ENCODE peak calls at places on chromosome 18, in seven cellular contexts. D is tibial nerve, T is cardiac muscle cell, L is epithelial cell of esophagus, K is pancreas, O is HFF-Myc, R is astrocyte of the spinal cord. M is an unnamed sample.

GRCh38 chr18:25726278-25726677 is 364.1 kb downstream of the SS18 start:
- DNase-seq in D (no peak), T (no peak), L (no peak), K (no peak), O (peak), R (peak), M (no peak)

GRCh38 chr18:11995445-11996189 is 14.3 kb downstream of the IMPA2 start:
- DNase-seq in D (peak), T (peak), L (peak), K (peak), O (peak), R (peak), M (peak)

GRCh38 chr18:26791676-26792075 is 73.8 kb downstream of the AQP4 start:
- DNase-seq in D (no peak), T (no peak), L (peak), K (no peak), O (no peak), R (peak), M (no peak)

GRCh38 chr18:22285299-22286140 is 116.1 kb downstream of the GATA6 start:
- DNase-seq in D (no peak), T (no peak), L (peak), K (no peak), O (no peak), R (no peak), M (no peak)

GRCh38 chr18:7116001-7116831 is 1.4 kb downstream of the LAMA1 start:
- DNase-seq in D (no peak), T (peak), L (peak), K (no peak), O (no peak), R (peak), M (no peak)

GRCh38 chr18:68662779-68663178 is 52.1 kb downstream of the TMX3 start:
- DNase-seq in D (no peak), T (no peak), L (peak), K (no peak), O (no peak), R (peak), M (no peak)

GRCh38 chr18:70464343-70465114 is 175.7 kb downstream of the SOCS6 start:
- DNase-seq in D (peak), T (peak), L (peak), K (peak), O (no peak), R (peak), M (peak)

GRCh38 chr18:596288-596881 is 403 bp upstream of the CLUL1 start:
- DNase-seq in D (no peak), T (peak), L (peak), K (peak), O (no peak), R (peak), M (no peak)

GRCh38 chr18:7855671-7856070 is 288.6 kb downstream of the PTPRM start:
- DNase-seq in D (no peak), T (no peak), L (no peak), K (no peak), O (no peak), R (no peak), M (no peak)

GRCh38 chr18:25497395-25497794 is 145.4 kb upstream of the ZNF521 start:
- DNase-seq in D (no peak), T (no peak), L (no peak), K (no peak), O (no peak), R (no peak), M (no peak)

GRCh38 chr18:11801573-11801972 is 49.6 kb upstream of the CHMP1B start:
- DNase-seq in D (no peak), T (no peak), L (no peak), K (no peak), O (no peak), R (no peak), M (no peak)

GRCh38 chr18:48928787-48929186 is 22.0 kb downstream of the SMAD7 start:
- DNase-seq in D (peak), T (no peak), L (peak), K (no peak), O (no peak), R (peak), M (no peak)

GRCh38 chr18:37251679-37252078 is 313.9 kb downstream of the CELF4 start:
- DNase-seq in D (no peak), T (no peak), L (peak), K (peak), O (no peak), R (no peak), M (no peak)

GRCh38 chr18:79476031-79476917 is 80.5 kb downstream of the NFATC1 start:
- DNase-seq in D (no peak), T (no peak), L (no peak), K (no peak), O (no peak), R (no peak), M (no peak)

GRCh38 chr18:8254664-8255063 is 354.6 kb upstream of the RAB12 start:
- DNase-seq in D (no peak), T (no peak), L (no peak), K (no peak), O (no peak), R (peak), M (no peak)

DNA sequence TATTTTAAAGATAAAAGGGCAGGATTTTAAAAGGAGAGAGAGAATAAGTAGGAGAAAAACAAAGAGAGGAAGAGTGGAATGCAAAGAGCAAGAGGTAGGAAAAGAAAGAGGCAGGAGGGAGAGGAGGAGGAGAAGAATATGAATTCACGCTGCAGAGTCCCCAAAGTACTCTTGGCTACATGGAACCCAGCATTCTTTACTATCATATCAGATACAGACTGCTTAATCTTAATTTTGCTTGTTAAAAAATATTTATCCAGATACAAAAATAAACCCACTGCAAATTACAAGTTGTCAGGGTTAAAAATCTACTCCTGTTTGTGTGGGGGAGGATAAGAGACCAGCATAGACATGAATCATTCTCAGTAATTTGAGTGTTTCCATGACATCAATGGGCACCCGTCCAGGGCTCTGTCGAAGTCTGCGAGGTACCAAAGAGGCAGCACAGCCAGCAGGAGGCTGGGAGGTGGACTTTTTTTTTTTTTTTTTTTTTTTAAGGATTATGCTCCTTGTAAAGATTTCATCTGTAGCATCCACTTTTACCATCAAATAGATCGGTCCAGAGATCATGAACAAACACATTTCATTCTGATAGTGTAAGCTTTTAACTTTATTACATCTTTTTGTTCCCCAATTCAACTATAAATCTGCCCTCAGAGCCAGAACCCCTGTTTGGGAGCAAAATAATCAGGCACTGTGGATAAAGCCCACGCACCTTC is 182.2 kb downstream of the TCF4 start:
- DNase-seq in D (peak), T (peak), L (peak), K (peak), O (peak), R (peak), M (peak)
- TF ChIP-seq CTCF in D (no peak), T (peak), L (peak), K (no peak), O (peak), R (peak), M (peak)

DNA sequence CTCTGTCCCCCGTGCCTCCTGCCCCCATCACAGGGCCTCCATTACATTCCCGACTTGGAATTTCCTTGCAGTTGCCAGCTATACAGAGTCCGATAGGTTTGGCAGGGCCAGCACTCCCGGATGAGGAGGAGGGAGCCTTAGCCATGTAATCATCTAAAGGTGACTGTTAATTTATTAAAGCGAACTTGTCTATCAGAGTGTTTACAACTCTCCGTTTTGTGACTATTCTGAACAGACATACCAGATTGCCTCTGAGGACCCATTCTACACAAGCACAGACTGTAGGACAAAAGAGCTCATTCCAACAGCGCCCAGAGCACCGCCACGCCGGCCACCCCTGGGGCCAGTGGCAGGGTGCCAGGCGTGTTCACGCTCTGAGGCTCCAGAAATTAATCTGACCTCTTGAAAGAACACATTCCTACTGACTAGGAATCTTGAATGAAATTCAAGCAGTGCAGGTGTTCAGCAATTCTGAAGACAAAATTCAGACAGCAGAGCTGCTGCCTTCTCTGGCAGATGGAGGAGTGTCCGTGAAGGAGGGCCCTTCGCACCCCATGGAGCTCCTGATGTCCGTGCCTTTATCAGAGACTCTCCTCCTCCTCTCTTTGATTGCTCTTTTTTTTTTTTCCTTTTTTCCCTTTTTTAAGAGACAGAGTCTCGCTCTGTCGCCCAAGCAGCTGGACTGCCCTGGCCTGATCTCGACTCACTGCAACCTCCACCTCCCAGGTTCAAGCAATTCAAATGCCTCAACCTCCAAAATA is 58.1 kb upstream of the RALBP1 start:
- DNase-seq in D (no peak), T (no peak), L (peak), K (no peak), O (no peak), R (peak), M (no peak)
- H3K4me3 ChIP-seq in D (no peak), T (no peak), L (no peak), K (no peak), O (no peak), R (no peak), M (peak)

GRCh38 chr18:40293311-40293710 is 1661.7 kb upstream of the PIK3C3 start:
- DNase-seq in D (no peak), T (peak), L (peak), K (no peak), O (no peak), R (no peak), M (no peak)
- TF ChIP-seq CTCF in D (no peak), T (peak), L (peak), K (no peak), O (no peak), R (peak), M (no peak)

GRCh38 chr18:10776493-10776892 is 250.7 kb downstream of the NAPG start:
- DNase-seq in D (peak), T (no peak), L (no peak), K (no peak), O (no peak), R (no peak), M (no peak)
- H3K4me3 ChIP-seq in D (no peak), T (no peak), L (no peak), K (no peak), O (no peak), R (no peak), M (no peak)

DNA sequence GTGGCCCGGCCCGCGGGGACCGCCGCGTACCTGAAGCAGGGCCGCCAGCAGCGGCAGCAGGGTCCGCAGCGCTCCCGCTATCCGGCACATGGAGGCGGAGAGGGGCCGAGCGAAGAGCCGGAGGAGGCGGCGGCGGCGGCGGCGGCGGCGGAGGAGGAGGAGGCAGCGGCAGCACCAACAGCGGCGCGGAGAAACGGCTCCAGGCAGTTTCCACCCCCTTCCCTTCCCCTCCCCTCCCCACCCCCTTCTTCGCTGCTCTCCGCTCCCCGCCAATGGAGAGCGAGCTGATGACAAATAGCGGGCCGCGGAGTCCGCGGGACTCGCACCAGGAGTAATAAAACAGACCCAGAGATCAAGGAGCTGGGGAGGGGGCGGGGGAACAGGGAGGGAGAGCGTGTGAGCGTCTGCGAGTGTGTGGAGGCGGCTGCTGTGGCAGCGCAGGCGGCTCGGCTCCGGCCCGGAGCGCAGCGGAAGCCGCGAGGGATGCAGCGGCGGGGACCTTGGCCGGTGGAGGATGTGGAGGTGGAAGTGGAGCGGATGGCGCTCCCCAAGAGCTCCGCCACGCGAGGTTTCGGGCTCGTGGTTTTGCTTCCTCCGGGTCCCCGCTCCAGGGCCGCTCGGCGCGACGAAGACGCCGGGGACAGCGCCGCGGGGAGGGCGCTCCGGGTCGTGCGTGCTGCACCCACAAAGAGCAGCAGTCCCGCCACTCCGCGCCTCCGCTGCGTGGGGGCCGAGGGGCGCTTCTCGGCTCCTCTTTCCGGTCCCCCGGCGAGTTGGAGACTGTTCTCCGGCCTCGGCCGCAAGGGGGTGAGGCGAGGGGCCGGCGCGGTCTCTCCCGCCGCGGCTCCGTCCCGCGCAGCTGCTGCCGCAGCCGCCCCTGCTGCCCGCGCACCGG is at the start of gene CDH2:
- DNase-seq in D (no peak), T (peak), L (peak), K (no peak), O (peak), R (peak), M (no peak)
- TF ChIP-seq CTCF in D (peak), T (peak), L (no peak), K (no peak), O (no peak), R (peak), M (no peak)

DNA sequence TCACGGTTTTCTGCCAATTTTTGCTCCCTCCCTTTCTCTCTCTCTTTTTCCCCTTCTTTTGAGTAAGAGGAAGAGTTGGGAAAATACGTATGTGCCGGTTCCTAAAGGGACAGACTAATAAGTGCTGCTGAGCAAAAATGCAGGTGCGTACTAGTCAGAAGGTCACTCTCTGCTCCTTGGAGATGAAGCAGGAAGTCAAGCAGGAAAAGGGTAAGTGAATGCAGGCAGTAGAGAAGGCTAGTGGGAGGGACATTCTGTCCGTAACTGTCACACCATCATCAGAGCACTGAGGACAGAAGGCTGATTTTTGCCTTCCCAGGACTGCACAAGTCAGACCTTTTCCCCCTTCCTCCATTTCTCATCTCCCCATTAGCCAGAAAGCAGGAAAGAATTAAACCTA is 105.7 kb downstream of the CDH2 start:
- DNase-seq in D (no peak), T (no peak), L (no peak), K (no peak), O (no peak), R (no peak), M (no peak)
- H3K4me3 ChIP-seq in D (no peak), T (no peak), L (no peak), K (no peak), O (no peak), R (no peak), M (no peak)

GRCh38 chr18:76380791-76381405 is 114.1 kb downstream of the ZNF516 start:
- DNase-seq in D (no peak), T (peak), L (peak), K (no peak), O (no peak), R (no peak), M (no peak)
- TF ChIP-seq CTCF in D (peak), T (peak), L (peak), K (no peak), O (peak), R (peak), M (no peak)

DNA sequence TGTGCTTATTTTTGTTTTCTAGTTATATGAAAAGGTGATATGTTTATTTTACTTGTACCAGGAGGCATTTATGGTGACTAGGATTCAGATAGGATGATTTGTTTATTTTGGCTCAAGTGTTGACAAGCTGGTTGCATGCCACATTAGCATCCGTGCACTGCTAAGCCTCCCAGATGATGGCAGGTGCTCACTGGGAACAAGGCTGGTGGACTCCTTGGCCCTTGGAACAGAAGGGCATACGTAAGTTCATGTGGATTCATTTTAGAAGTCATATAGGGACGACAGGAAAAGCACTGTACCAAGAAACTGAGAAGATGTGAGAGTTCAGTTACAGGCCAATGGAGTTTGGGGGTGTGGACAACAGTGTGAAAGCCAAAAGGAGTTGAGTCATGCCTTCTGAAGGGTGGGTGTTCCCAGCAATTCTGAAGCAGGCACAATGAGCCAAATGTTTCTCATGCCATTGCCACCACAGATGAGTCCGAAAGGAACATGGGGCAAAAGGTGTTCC is 166.2 kb downstream of the PHLPP1 start:
- DNase-seq in D (peak), T (no peak), L (peak), K (no peak), O (peak), R (peak), M (no peak)
- H3K4me3 ChIP-seq in D (no peak), T (no peak), L (no peak), K (no peak), O (no peak), R (no peak), M (no peak)

GRCh38 chr18:43789234-43790000 is 512.1 kb upstream of the SYT4 start:
- DNase-seq in D (peak), T (peak), L (no peak), K (no peak), O (no peak), R (peak), M (no peak)
- TF ChIP-seq CTCF in D (peak), T (peak), L (peak), K (no peak), O (peak), R (peak), M (no peak)

GRCh38 chr18:50631831-50632285 is 72.0 kb downstream of the MAPK4 start:
- DNase-seq in D (no peak), T (peak), L (no peak), K (no peak), O (no peak), R (no peak), M (no peak)
- H3K4me3 ChIP-seq in D (no peak), T (no peak), L (no peak), K (no peak), O (no peak), R (no peak), M (no peak)

M was measured in gastrocnemius medialis.